ENCODE peak calls at places on chromosome 15, in six cellular contexts. One of them, this sample, is unnamed.

GRCh38 chr15:85742186-85742751 is 52.5 kb downstream of the KLHL25 start:
- DNase-seq in GM12878: no peak
- DNase-seq in testis: peak; percentile 7
- DNase-seq in adrenal gland: peak; percentile 52
- DNase-seq in esophagus muscularis mucosa: no peak
- DNase-seq in tibial nerve: no peak
- DNase-seq in this sample: no peak

GRCh38 chr15:96428742-96429141 is 98.2 kb downstream of the NR2F2 start:
- DNase-seq in GM12878: no peak
- DNase-seq in testis: peak; percentile 27
- DNase-seq in adrenal gland: peak; percentile 87
- DNase-seq in esophagus muscularis mucosa: no peak
- DNase-seq in tibial nerve: no peak
- DNase-seq in this sample: no peak

GRCh38 chr15:62639906-62640605 is 402.5 kb upstream of the TPM1 start:
- DNase-seq in GM12878: no peak
- DNase-seq in testis: no peak
- DNase-seq in adrenal gland: no peak
- DNase-seq in esophagus muscularis mucosa: peak; percentile 75
- DNase-seq in tibial nerve: no peak
- DNase-seq in this sample: no peak

GRCh38 chr15:56082263-56082761 is 88.9 kb upstream of the NEDD4 start:
- DNase-seq in GM12878: no peak
- DNase-seq in testis: no peak
- DNase-seq in adrenal gland: no peak
- DNase-seq in esophagus muscularis mucosa: no peak
- DNase-seq in tibial nerve: no peak
- DNase-seq in this sample: no peak

GRCh38 chr15:94272251-94272898 is 41.0 kb downstream of the MCTP2 start:
- DNase-seq in GM12878: peak; percentile 32
- DNase-seq in testis: no peak
- DNase-seq in adrenal gland: no peak
- DNase-seq in esophagus muscularis mucosa: no peak
- DNase-seq in tibial nerve: no peak
- DNase-seq in this sample: no peak

GRCh38 chr15:59002418-59002859 is 15.0 kb downstream of the RNF111 start:
- DNase-seq in GM12878: no peak
- DNase-seq in testis: no peak
- DNase-seq in adrenal gland: no peak
- DNase-seq in esophagus muscularis mucosa: no peak
- DNase-seq in tibial nerve: no peak
- DNase-seq in this sample: no peak

GRCh38 chr15:48865387-48866079 is 12.4 kb upstream of the EID1 start:
- DNase-seq in GM12878: no peak
- DNase-seq in testis: no peak
- DNase-seq in adrenal gland: no peak
- DNase-seq in esophagus muscularis mucosa: no peak
- DNase-seq in tibial nerve: no peak
- DNase-seq in this sample: no peak

GRCh38 chr15:38243278-38243677 is 9.4 kb upstream of the SPRED1 start:
- DNase-seq in GM12878: no peak
- DNase-seq in testis: no peak
- DNase-seq in adrenal gland: no peak
- DNase-seq in esophagus muscularis mucosa: no peak
- DNase-seq in tibial nerve: no peak
- DNase-seq in this sample: no peak

GRCh38 chr15:93036922-93037321 is 52.1 kb downstream of the RGMA start:
- DNase-seq in GM12878: no peak
- DNase-seq in testis: no peak
- DNase-seq in adrenal gland: no peak
- DNase-seq in esophagus muscularis mucosa: no peak
- DNase-seq in tibial nerve: no peak
- DNase-seq in this sample: peak; percentile 3

GRCh38 chr15:38068600-38068999 is 134.2 kb downstream of the TMCO5A start:
- DNase-seq in GM12878: no peak
- DNase-seq in testis: no peak
- DNase-seq in adrenal gland: no peak
- DNase-seq in esophagus muscularis mucosa: no peak
- DNase-seq in tibial nerve: no peak
- DNase-seq in this sample: no peak

GRCh38 chr15:25903024-25903581 is 40.0 kb upstream of the ATP10A start:
- DNase-seq in GM12878: no peak
- DNase-seq in testis: no peak
- DNase-seq in adrenal gland: no peak
- DNase-seq in esophagus muscularis mucosa: no peak
- DNase-seq in tibial nerve: no peak
- DNase-seq in this sample: no peak

GRCh38 chr15:64251121-64251520 is 88.3 kb upstream of the PPIB start:
- DNase-seq in GM12878: no peak
- DNase-seq in testis: no peak
- DNase-seq in adrenal gland: no peak
- DNase-seq in esophagus muscularis mucosa: no peak
- DNase-seq in tibial nerve: no peak
- DNase-seq in this sample: no peak

GRCh38 chr15:52728899-52729298 is 49.7 kb upstream of the ATOSA start:
- DNase-seq in GM12878: no peak
- DNase-seq in testis: no peak
- DNase-seq in adrenal gland: no peak
- DNase-seq in esophagus muscularis mucosa: no peak
- DNase-seq in tibial nerve: no peak
- DNase-seq in this sample: no peak

GRCh38 chr15:60766391-60767128 is 287.6 kb upstream of the ICE2 start:
- DNase-seq in GM12878: no peak
- DNase-seq in testis: no peak
- DNase-seq in adrenal gland: no peak
- DNase-seq in esophagus muscularis mucosa: no peak
- DNase-seq in tibial nerve: no peak
- DNase-seq in this sample: no peak

GRCh38 chr15:89307791-89308190 is 26.8 kb downstream of the POLG start:
- DNase-seq in GM12878: no peak
- DNase-seq in testis: no peak
- DNase-seq in adrenal gland: no peak
- DNase-seq in esophagus muscularis mucosa: no peak
- DNase-seq in tibial nerve: no peak
- DNase-seq in this sample: no peak

GRCh38 chr15:55661431-55661830 is 73.3 kb upstream of the PYGO1 start:
- DNase-seq in GM12878: no peak
- DNase-seq in testis: no peak
- DNase-seq in adrenal gland: no peak
- DNase-seq in esophagus muscularis mucosa: no peak
- DNase-seq in tibial nerve: no peak
- DNase-seq in this sample: no peak

DNA sequence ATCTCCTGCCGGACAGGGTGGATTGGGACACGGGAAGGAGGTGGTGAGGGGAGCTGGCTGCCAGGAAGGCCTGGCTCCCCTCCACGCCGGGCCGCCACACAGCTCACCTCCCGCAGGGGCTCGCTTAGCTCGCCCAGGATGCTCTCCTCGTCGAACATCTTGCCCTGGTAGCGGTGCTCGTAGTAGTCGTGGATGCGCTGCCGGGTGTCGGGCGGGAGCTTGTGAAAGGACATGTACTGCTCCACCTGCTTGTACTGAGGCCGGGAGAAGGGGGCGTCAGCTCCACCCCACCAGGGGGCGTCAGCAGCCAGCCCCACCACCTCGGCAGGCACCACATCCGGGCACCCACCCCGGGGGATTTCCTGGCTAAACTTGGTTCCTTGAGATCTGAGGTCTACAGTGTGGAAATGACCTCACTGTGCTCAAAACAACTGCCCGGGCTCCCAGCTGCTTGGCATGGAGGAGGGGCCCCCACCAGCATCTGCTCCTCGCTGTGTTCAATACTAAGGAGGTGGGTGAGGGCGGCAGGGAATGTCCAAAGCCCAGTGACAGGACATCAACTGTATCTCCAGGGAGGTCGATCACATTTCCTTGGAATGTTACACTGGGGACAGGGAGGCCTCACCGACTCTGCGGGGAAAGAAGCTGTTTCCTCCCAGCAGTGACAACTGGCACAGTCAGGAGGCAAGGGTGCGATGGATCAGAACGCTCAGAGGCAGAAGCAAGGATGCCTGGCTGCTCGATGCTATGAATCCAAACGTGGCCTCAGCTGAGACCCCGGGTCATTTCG is 43.4 kb downstream of the HCN4 start:
- DNase-seq in GM12878: no peak
- DNase-seq in testis: no peak
- DNase-seq in adrenal gland: no peak
- DNase-seq in esophagus muscularis mucosa: no peak
- DNase-seq in tibial nerve: no peak
- DNase-seq in this sample: no peak
- TF ChIP-seq CTCF in GM12878: peak; percentile 8
- TF ChIP-seq CTCF in testis: no peak
- TF ChIP-seq CTCF in adrenal gland: no peak
- TF ChIP-seq CTCF in esophagus muscularis mucosa: no peak
- TF ChIP-seq CTCF in tibial nerve: no peak
- TF ChIP-seq CTCF in this sample: no peak

GRCh38 chr15:32739522-32739921 is 21.7 kb downstream of the GREM1 start:
- DNase-seq in GM12878: no peak
- DNase-seq in testis: no peak
- DNase-seq in adrenal gland: no peak
- DNase-seq in esophagus muscularis mucosa: no peak
- DNase-seq in tibial nerve: no peak
- DNase-seq in this sample: no peak
- TF ChIP-seq POLR2A in GM12878: no peak
- TF ChIP-seq POLR2A in testis: no peak
- TF ChIP-seq POLR2A in adrenal gland: no peak
- TF ChIP-seq POLR2A in esophagus muscularis mucosa: no peak
- TF ChIP-seq POLR2A in tibial nerve: no peak
- TF ChIP-seq POLR2A in this sample: no peak

GRCh38 chr15:71128939-71129562 is 13.8 kb downstream of the THSD4 start:
- DNase-seq in GM12878: no peak
- DNase-seq in testis: no peak
- DNase-seq in adrenal gland: no peak
- DNase-seq in esophagus muscularis mucosa: no peak
- DNase-seq in tibial nerve: no peak
- DNase-seq in this sample: no peak

GRCh38 chr15:71127083-71127482 is 11.8 kb downstream of the THSD4 start:
- DNase-seq in GM12878: no peak
- DNase-seq in testis: no peak
- DNase-seq in adrenal gland: no peak
- DNase-seq in esophagus muscularis mucosa: no peak
- DNase-seq in tibial nerve: no peak
- DNase-seq in this sample: no peak

GRCh38 chr15:71131601-71132357 is 16.5 kb downstream of the THSD4 start:
- DNase-seq in GM12878: no peak
- DNase-seq in testis: no peak
- DNase-seq in adrenal gland: no peak
- DNase-seq in esophagus muscularis mucosa: no peak
- DNase-seq in tibial nerve: no peak
- DNase-seq in this sample: no peak

GRCh38 chr15:71125831-71126453 is 10.7 kb downstream of the THSD4 start:
- DNase-seq in GM12878: no peak
- DNase-seq in testis: no peak
- DNase-seq in adrenal gland: no peak
- DNase-seq in esophagus muscularis mucosa: no peak
- DNase-seq in tibial nerve: no peak
- DNase-seq in this sample: no peak

DNA sequence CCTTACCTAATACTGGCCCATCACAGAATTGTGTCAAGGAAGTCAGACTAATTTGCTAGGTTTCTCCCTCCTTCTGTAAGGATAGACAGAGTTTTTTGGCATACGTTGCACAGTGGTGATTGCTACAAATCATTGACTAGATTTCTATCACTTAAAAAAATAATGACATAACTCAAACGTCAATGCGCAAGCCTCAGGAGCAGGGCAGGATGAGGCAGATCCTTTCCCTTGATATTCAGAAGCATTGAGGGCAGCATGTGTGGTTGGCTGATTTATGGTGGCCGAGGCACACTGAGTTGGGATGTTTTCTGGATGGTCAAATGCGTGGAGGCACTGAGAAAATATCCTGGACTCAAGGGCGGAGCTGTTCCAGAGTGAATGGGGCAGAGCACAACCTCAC is 14.4 kb downstream of the THSD4 start:
- DNase-seq in GM12878: no peak
- DNase-seq in testis: no peak
- DNase-seq in adrenal gland: no peak
- DNase-seq in esophagus muscularis mucosa: no peak
- DNase-seq in tibial nerve: no peak
- DNase-seq in this sample: no peak
- TF ChIP-seq CTCF in GM12878: no peak
- TF ChIP-seq CTCF in testis: no peak
- TF ChIP-seq CTCF in adrenal gland: no peak
- TF ChIP-seq CTCF in esophagus muscularis mucosa: no peak
- TF ChIP-seq CTCF in tibial nerve: no peak
- TF ChIP-seq CTCF in this sample: no peak

GRCh38 chr15:27685638-27686037 is 413.5 kb downstream of the OCA2 start:
- DNase-seq in GM12878: no peak
- DNase-seq in testis: no peak
- DNase-seq in adrenal gland: no peak
- DNase-seq in esophagus muscularis mucosa: no peak
- DNase-seq in tibial nerve: no peak
- DNase-seq in this sample: no peak
- TF ChIP-seq POLR2A in GM12878: no peak
- TF ChIP-seq POLR2A in testis: no peak
- TF ChIP-seq POLR2A in adrenal gland: no peak
- TF ChIP-seq POLR2A in esophagus muscularis mucosa: no peak
- TF ChIP-seq POLR2A in tibial nerve: no peak
- TF ChIP-seq POLR2A in this sample: no peak

GRCh38 chr15:42009022-42009421 is 11.8 kb downstream of the PLA2G4E start:
- DNase-seq in GM12878: no peak
- DNase-seq in testis: no peak
- DNase-seq in adrenal gland: no peak
- DNase-seq in esophagus muscularis mucosa: no peak
- DNase-seq in tibial nerve: no peak
- DNase-seq in this sample: no peak
- TF ChIP-seq CTCF in GM12878: no peak
- TF ChIP-seq CTCF in testis: no peak
- TF ChIP-seq CTCF in adrenal gland: no peak
- TF ChIP-seq CTCF in esophagus muscularis mucosa: no peak
- TF ChIP-seq CTCF in tibial nerve: no peak
- TF ChIP-seq CTCF in this sample: no peak

DNA sequence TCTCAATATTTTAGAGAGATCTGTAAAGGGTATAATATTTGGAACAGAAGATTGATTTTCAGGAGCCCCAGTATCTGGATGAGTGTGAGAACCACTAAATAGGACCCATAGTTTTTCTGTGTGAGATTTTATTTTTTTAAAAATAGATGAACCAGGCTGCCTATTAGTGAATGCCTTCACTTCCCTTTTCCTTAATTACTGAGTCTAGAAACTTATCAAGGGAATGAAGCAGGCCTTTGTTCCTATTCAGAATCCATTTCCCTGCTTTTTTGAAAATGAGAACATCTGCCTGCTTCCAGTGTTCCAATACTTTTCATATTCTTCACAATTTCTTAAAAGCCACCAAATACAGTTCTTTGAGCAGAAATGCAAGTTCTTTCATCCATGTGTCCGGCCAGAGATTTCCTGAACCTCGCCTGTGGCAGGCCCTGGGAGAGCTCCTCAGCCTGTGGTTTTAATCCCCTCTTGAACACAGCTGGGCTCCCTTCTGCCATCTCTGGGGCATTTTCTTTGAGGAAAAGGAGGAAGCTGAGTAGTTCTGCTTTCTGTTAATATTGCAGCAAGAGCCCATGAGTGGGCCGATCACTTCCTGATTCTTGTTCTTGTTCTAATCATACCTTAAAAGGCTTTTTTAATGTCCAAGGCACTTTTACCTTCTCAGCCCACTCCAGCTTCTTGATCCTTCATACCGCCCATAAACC is 4.7 kb downstream of the EHD4 start:
- DNase-seq in GM12878: peak; percentile 45
- DNase-seq in testis: peak; percentile 28
- DNase-seq in adrenal gland: peak; percentile 65
- DNase-seq in esophagus muscularis mucosa: no peak
- DNase-seq in tibial nerve: no peak
- DNase-seq in this sample: no peak
- TF ChIP-seq POLR2A in GM12878: peak; percentile 34
- TF ChIP-seq POLR2A in testis: no peak
- TF ChIP-seq POLR2A in adrenal gland: no peak
- TF ChIP-seq POLR2A in esophagus muscularis mucosa: no peak
- TF ChIP-seq POLR2A in tibial nerve: no peak
- TF ChIP-seq POLR2A in this sample: no peak